ENCODE peak calls at places on chromosomes 6 and 20, in ten cellular contexts. F is right atrium auricular region, U is A549, O is hepatocyte, Q is heart right ventricle, Z is OCI-LY7, X is ovary, P is neural progenitor cell, K is tibial artery, V is heart left ventricle. J is an unnamed sample. For H3K4me1, the result is how much of the 10 kb centered on the place peaks cover.

GRCh38 chr20:59526242-59527225 is 77.8 kb upstream of the PHACTR3 start:
- DNase-seq in Z (no peak), O (peak), P (peak), F (no peak), V (no peak), U (peak), K (no peak), X (no peak), Q (no peak), J (no peak)

GRCh38 chr6:130720076-130720475 is 107.1 kb upstream of the SMLR1 start:
- DNase-seq in P (no peak), F (no peak), X (no peak), K (no peak), U (no peak), Q (no peak), O (no peak), Z (no peak), V (no peak), J (no peak)

GRCh38 chr6:169921227-169921626 is 169.8 kb downstream of the ERMARD start:
- DNase-seq in K (no peak), Z (no peak), P (no peak), Q (no peak), U (no peak), F (no peak), V (no peak), X (no peak), O (no peak), J (no peak)

GRCh38 chr6:72974276-72974675 is 251.0 kb downstream of the KHDC1L start:
- DNase-seq in V (no peak), X (no peak), F (no peak), Q (no peak), U (no peak), K (no peak), O (no peak), Z (no peak), P (no peak), J (no peak)

GRCh38 chr6:156777866-156778614 is 862 bp downstream of the ARID1B start:
- DNase-seq in V (peak), U (peak), F (no peak), O (peak), Z (peak), P (peak), Q (peak), K (peak), X (peak), J (peak)

GRCh38 chr6:157240059-157240959 is 83.0 kb downstream of the TMEM242 start:
- DNase-seq in F (peak), V (no peak), K (peak), P (peak), Q (no peak), O (peak), X (peak), U (no peak), Z (no peak), J (no peak)

GRCh38 chr20:32098786-32099185 is 10.7 kb upstream of the TM9SF4 start:
- DNase-seq in K (peak), P (no peak), O (no peak), Z (no peak), U (no peak), X (no peak), Q (no peak), V (no peak), F (no peak), J (no peak)

GRCh38 chr6:110490110-110490509 is 13.7 kb upstream of the SLC22A16 start:
- DNase-seq in O (no peak), Z (no peak), V (no peak), Q (no peak), K (no peak), U (no peak), X (no peak), F (no peak), P (no peak), J (no peak)

GRCh38 chr6:18213439-18213838 is 50.9 kb downstream of the DEK start:
- DNase-seq in Q (no peak), K (no peak), Z (no peak), V (no peak), P (no peak), O (no peak), X (no peak), U (no peak), F (no peak), J (no peak)

GRCh38 chr6:139277161-139277560 is 14.6 kb downstream of the TXLNB start:
- DNase-seq in Z (peak), Q (peak), O (no peak), K (no peak), U (no peak), X (no peak), F (no peak), P (no peak), V (peak), J (no peak)
- H3K4me3 ChIP-seq in Z (peak), Q (no peak), O (no peak), K (peak), U (no peak), X (no peak), F (no peak), P (no peak), V (no peak), J (no peak)

GRCh38 chr6:108578595-108579038 is 17.9 kb downstream of the FOXO3 start:
- DNase-seq in O (peak), X (no peak), Z (no peak), Q (no peak), V (no peak), K (no peak), P (no peak), U (no peak), F (no peak), J (no peak)

GRCh38 chr6:108580645-108581044 is 19.9 kb downstream of the FOXO3 start:
- DNase-seq in Q (no peak), Z (no peak), O (no peak), U (no peak), P (no peak), V (no peak), F (no peak), K (no peak), X (no peak), J (no peak)

GRCh38 chr6:108576724-108577123 is 16.0 kb downstream of the FOXO3 start:
- DNase-seq in V (no peak), X (no peak), Q (no peak), F (no peak), K (no peak), O (no peak), U (no peak), Z (no peak), P (no peak), J (no peak)

GRCh38 chr6:108575905-108576494 is 15.3 kb downstream of the FOXO3 start:
- DNase-seq in V (no peak), O (no peak), U (no peak), Q (no peak), K (no peak), F (no peak), X (no peak), P (no peak), Z (no peak), J (no peak)

GRCh38 chr6:108578166-108578565 is 17.4 kb downstream of the FOXO3 start:
- DNase-seq in X (no peak), F (no peak), U (no peak), P (no peak), Q (no peak), O (no peak), V (no peak), K (no peak), Z (no peak), J (no peak)
- H3K4me1 ChIP-seq in X (under half), F (half or more), U (under half), P (under half), Q (half or more), O (half or more), V (half or more), K (half or more), Z (under half), J (under half)

DNA sequence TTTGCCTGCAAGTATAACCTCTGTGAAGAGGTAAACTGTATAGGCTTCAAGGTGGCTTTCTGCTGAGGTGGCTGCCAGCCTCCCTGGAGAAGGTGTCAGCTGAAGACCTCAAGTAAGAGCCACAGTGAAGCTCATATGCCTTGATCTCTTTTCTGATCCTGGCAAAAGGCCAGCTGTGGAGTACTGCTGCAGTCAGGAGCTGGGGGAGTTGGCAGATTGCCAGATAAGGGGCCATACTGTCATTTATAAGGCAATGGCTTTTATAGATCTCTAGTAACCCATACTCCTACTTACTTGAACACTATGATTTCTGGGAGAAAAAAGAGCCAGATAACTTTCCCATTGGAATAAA is 8.8 kb upstream of the CEP85L start:
- DNase-seq in F (no peak), K (no peak), P (no peak), X (no peak), O (peak), V (peak), Z (no peak), Q (peak), U (no peak), J (no peak)
- H3K27ac ChIP-seq in F (no peak), K (no peak), P (no peak), X (no peak), O (peak), V (no peak), Z (no peak), Q (no peak), U (no peak), J (no peak)

GRCh38 chr6:34697904-34698557 is 1.5 kb upstream of the ILRUN start:
- DNase-seq in Z (no peak), V (no peak), K (no peak), Q (no peak), X (no peak), U (no peak), O (no peak), P (no peak), F (no peak), J (no peak)
- H3K4me3 ChIP-seq in Z (peak), V (no peak), K (no peak), Q (no peak), X (no peak), U (no peak), O (no peak), P (no peak), F (no peak), J (no peak)

DNA sequence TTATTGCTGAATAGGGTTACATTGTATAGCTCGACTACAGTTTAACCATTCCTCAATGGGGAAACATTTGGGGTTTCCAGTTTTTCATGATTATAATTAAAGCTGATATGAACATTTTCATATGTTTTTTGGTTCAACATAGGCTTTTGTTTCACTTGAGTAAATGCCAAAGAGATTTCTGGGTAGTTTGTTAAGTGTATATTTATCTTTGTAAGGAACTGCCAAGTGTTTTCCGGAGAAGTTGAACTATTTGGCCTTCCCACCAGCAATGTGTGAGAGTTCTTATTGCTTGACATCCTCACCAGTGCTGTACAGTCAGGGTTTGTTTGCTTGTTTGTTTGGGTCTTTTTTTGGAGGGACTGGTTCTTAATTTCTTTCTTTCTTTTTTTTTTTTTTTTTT is 83.7 kb upstream of the RALY start:
- DNase-seq in P (no peak), K (no peak), Z (no peak), V (no peak), O (no peak), Q (no peak), U (no peak), X (no peak), F (no peak), J (no peak)
- H3K4me1 ChIP-seq in P (under half), K (under half), Z (half or more), V (under half), O (under half), Q (under half), U (under half), X (under half), F (under half), J (under half)